ENCODE peak calls at places on chromosomes 13 and 19, in nine cellular contexts. D, V, L, A, T, Z, G, K and O are unnamed samples.

GRCh38 chr13:28601581-28601980 is 57.3 kb upstream of the POMP start:
- DNase-seq in D (no peak), V (no peak), L (no peak), A (no peak), T (no peak), Z (no peak), G (no peak), K (no peak), O (no peak)

GRCh38 chr13:98092888-98093287 is 50.0 kb upstream of the FARP1 start:
- DNase-seq in D (no peak), V (no peak), L (no peak), A (no peak), T (no peak), Z (no peak), G (no peak), K (no peak), O (no peak)

GRCh38 chr13:35479223-35479536 is 2.7 kb upstream of the MAB21L1 start:
- DNase-seq in D (no peak), V (no peak), L (no peak), A (no peak), T (peak; percentile 46), Z (no peak), G (no peak), K (no peak), O (no peak)

GRCh38 chr19:29576043-29576442 is 30.0 kb upstream of the POP4 start:
- DNase-seq in D (no peak), V (no peak), L (no peak), A (no peak), T (peak; percentile 42), Z (no peak), G (no peak), K (no peak), O (no peak)

GRCh38 chr13:50685491-50685890 is 158.0 kb downstream of the DLEU7 start:
- DNase-seq in D (no peak), V (peak; percentile 78), L (no peak), A (peak; percentile 79), T (peak; percentile 35), Z (no peak), G (no peak), K (peak; percentile 63), O (peak; percentile 27)

GRCh38 chr19:41626877-41627276 is at the start of gene CEACAM4:
- DNase-seq in D (no peak), V (no peak), L (no peak), A (peak; percentile 26), T (no peak), Z (no peak), G (no peak), K (peak; percentile 14), O (no peak)

GRCh38 chr19:19474950-19475781 is 40.2 kb downstream of the TSSK6 start:
- DNase-seq in D (no peak), V (no peak), L (no peak), A (peak; percentile 80), T (no peak), Z (no peak), G (no peak), K (no peak), O (no peak)

GRCh38 chr19:39679791-39680168 is 24.1 kb downstream of the LGALS16 start:
- DNase-seq in D (no peak), V (no peak), L (no peak), A (no peak), T (no peak), Z (no peak), G (no peak), K (no peak), O (no peak)

DNA sequence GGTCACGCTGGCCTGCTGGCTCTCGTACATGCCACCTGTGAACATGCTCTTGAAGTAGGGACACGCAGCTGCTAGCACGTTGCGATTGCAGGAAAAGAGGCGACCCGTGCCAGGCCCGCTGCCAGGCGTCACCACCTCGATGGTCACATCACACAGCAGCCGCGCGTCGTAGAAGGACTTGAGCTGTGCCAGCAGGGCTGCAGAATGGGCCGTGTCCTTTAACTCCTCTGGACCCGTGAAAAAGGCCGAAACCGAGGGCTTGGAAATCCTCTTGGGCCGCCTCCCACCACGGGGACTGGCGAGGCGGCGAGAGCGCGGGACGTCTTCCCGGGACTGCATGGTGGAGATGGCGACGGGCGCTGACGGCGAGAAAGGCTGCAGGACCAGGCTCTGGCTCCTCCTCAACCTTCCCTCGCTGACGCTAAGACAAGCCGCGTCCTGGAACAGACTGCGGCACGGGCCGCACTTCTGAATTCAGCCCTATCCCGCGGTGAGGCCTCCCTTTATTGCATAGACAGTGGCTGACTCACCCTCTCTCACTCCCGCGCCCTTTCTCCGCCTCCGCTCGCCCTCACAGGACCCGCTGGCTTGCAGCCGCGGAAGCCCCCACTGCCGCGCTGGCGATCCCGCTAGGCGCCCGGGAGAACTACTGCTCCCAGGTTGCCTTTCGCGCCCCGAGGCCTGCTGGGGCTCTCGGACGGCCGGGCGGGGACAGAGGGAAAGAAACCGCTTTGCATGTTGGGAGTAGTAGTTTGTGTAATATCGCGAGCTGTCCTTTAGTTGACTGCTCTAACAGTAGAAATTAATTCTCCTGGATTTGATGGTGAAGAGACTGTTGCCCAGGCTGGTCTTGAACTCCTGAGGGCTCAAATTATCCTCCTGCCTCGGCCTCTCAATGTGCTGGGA is at the start of gene KBTBD7:
- DNase-seq in D (peak; percentile 97), V (peak; percentile 72), L (peak; percentile 98), A (peak; percentile 95), T (peak; percentile 98), Z (peak; percentile 98), G (peak; percentile 87), K (peak; percentile 91), O (peak; percentile 87)
- TF ChIP-seq CTCF in D (no peak), V (no peak), L (no peak), A (no peak), T (no peak), Z (no peak), G (no peak), K (no peak), O (no peak)

GRCh38 chr13:46602531-46602930 is 49.6 kb downstream of the LRCH1 start:
- DNase-seq in D (no peak), V (no peak), L (no peak), A (no peak), T (no peak), Z (no peak), G (no peak), K (no peak), O (no peak)

GRCh38 chr13:46598820-46599180 is 45.8 kb downstream of the LRCH1 start:
- DNase-seq in D (no peak), V (no peak), L (no peak), A (no peak), T (no peak), Z (no peak), G (no peak), K (no peak), O (no peak)

GRCh38 chr13:46598140-46598819 is 45.3 kb downstream of the LRCH1 start:
- DNase-seq in D (no peak), V (no peak), L (no peak), A (no peak), T (no peak), Z (no peak), G (no peak), K (no peak), O (no peak)

GRCh38 chr13:46603165-46603603 is 50.2 kb downstream of the LRCH1 start:
- DNase-seq in D (no peak), V (no peak), L (no peak), A (no peak), T (peak; percentile 23), Z (peak; percentile 3), G (no peak), K (no peak), O (no peak)

DNA sequence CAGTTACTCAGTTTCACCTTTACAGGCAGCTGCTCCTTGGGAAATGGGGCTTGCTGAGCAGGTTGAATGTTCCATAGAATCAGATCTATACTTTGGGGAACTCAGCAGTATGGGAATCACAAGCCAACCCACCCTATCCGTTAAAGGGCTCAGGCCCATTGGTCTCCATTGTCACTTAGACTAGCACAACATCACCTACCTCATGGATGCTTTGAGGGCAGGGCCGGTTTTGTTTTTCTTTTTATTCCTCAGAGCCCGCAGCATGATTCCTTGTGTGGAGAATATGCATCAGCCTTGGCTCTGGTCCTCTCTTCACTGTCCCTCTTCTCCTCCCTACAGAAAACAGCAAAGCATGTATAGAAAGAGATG is 48.0 kb downstream of the LRCH1 start:
- DNase-seq in D (peak; percentile 75), V (no peak), L (no peak), A (no peak), T (no peak), Z (no peak), G (no peak), K (no peak), O (no peak)
- TF ChIP-seq CTCF in D (no peak), V (no peak), L (no peak), A (no peak), T (no peak), Z (no peak), G (no peak), K (no peak), O (no peak)

DNA sequence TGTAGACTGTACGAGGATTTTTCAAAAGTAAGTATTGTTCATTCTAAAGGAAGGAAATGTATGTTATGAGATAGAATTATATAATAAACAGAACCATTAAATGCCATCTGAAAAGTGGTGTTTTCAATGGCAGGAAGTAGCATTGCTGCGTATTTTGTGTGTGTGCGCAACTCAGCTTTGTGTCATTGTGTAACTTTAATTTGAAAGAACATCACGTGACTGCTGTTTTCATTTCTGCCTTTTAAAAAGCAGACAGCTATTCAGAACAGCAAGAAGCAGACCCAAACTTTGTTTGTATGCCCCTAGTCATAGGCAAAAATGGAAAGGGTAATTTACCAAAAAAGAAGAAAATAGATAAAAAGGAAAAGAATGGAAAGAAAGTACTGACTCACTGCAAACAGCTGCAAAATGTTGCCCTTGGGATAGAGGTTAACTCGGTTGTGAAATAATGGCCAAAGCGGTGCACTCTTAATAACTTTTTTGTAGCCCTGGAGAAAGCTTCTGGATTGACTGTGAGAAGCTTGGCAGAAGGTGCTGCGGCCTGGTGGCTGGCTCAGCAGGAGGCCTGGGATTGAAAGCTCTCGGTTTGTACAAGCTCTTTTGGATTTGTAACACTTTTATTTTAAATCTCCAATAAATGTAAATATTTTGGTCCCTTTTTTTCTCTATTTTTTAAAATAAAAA is 97.3 kb downstream of the GGACT start:
- DNase-seq in D (no peak), V (peak; percentile 20), L (no peak), A (peak; percentile 59), T (peak; percentile 87), Z (no peak), G (no peak), K (no peak), O (no peak)
- TF ChIP-seq CTCF in D (no peak), V (no peak), L (no peak), A (peak; percentile 27), T (peak; percentile 46), Z (no peak), G (no peak), K (no peak), O (no peak)

GRCh38 chr19:5036733-5037681 is 68.1 kb downstream of the KDM4B start:
- DNase-seq in D (peak; percentile 91), V (no peak), L (peak; percentile 80), A (no peak), T (no peak), Z (peak; percentile 88), G (no peak), K (no peak), O (no peak)

GRCh38 chr19:5039642-5040543 is 71.0 kb downstream of the KDM4B start:
- DNase-seq in D (no peak), V (no peak), L (peak; percentile 65), A (no peak), T (no peak), Z (no peak), G (no peak), K (no peak), O (no peak)

GRCh38 chr19:5037936-5038335 is 69.0 kb downstream of the KDM4B start:
- DNase-seq in D (no peak), V (no peak), L (peak; percentile 65), A (no peak), T (no peak), Z (no peak), G (no peak), K (no peak), O (no peak)

GRCh38 chr19:5040544-5041167 is 71.7 kb downstream of the KDM4B start:
- DNase-seq in D (no peak), V (no peak), L (no peak), A (no peak), T (no peak), Z (no peak), G (no peak), K (no peak), O (no peak)

DNA sequence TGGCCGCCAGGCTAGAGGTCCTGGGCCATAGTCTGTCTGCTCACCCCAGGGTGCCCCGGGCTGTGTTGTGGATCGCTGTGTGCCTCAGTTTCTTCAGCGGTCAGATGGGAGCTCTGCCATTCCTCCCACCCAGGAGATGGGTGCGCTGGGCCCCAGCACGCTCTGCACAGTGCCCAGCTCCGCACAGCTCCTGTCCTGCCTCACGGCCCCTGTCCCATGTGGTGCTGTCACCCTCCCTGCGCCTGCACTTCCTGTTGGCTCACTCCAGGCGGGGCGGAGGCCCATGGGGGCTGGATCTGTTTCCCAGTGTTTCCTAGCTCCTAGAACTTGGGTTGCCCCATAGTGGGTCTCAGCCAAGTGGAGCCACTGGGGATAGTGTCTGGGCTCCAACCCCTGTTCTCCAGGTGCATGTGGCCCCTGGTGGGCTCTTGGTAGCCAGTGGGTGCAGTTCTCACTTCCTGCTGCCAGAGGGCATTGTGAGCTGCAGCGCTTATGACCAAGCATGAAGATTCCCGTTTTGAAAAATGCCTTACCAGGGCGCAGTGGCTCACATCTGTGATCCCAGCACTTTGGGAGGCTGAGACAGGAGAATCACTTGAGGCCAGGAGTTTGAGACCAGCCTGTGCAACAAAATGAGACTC is 69.8 kb downstream of the KDM4B start:
- DNase-seq in D (peak; percentile 94), V (no peak), L (peak; percentile 77), A (no peak), T (peak; percentile 37), Z (no peak), G (no peak), K (peak; percentile 23), O (no peak)
- TF ChIP-seq CTCF in D (peak; percentile 58), V (peak; percentile 29), L (peak; percentile 25), A (peak; percentile 46), T (peak; percentile 61), Z (peak; percentile 75), G (peak; percentile 57), K (no peak), O (peak; percentile 65)